ENCODE peak calls at places on chromosome 1, in eight cellular contexts. One of them, this sample, is unnamed.

GRCh38 chr1:109181085-109181806 is 32.5 kb upstream of the SARS1 start:
- DNase-seq in choroid plexus epithelial cell: peak; percentile 57
- DNase-seq in ovary: no peak
- DNase-seq in endodermal cell: no peak
- DNase-seq in cardiac fibroblast: peak; percentile 39
- DNase-seq in colonic mucosa: peak; percentile 53
- DNase-seq in breast epithelium: no peak
- DNase-seq in body of pancreas: peak; percentile 35
- DNase-seq in this sample: no peak

GRCh38 chr1:56811331-56811730 is 7.9 kb downstream of the FYB2 start:
- DNase-seq in choroid plexus epithelial cell: no peak
- DNase-seq in ovary: no peak
- DNase-seq in endodermal cell: peak; percentile 91
- DNase-seq in cardiac fibroblast: no peak
- DNase-seq in colonic mucosa: no peak
- DNase-seq in breast epithelium: no peak
- DNase-seq in body of pancreas: peak; percentile 74
- DNase-seq in this sample: no peak

GRCh38 chr1:25550683-25551310 is 7.4 kb downstream of the LDLRAP1 start:
- DNase-seq in choroid plexus epithelial cell: peak; percentile 74
- DNase-seq in ovary: no peak
- DNase-seq in endodermal cell: no peak
- DNase-seq in cardiac fibroblast: peak; percentile 51
- DNase-seq in colonic mucosa: no peak
- DNase-seq in breast epithelium: no peak
- DNase-seq in body of pancreas: peak; percentile 41
- DNase-seq in this sample: no peak

GRCh38 chr1:28578696-28579218 is 13.3 kb upstream of the RAB42 start:
- DNase-seq in choroid plexus epithelial cell: no peak
- DNase-seq in ovary: no peak
- DNase-seq in endodermal cell: no peak
- DNase-seq in cardiac fibroblast: no peak
- DNase-seq in colonic mucosa: no peak
- DNase-seq in breast epithelium: no peak
- DNase-seq in body of pancreas: no peak
- DNase-seq in this sample: no peak

GRCh38 chr1:218101409-218101808 is 183.7 kb upstream of the RRP15 start:
- DNase-seq in choroid plexus epithelial cell: no peak
- DNase-seq in ovary: no peak
- DNase-seq in endodermal cell: no peak
- DNase-seq in cardiac fibroblast: no peak
- DNase-seq in colonic mucosa: no peak
- DNase-seq in breast epithelium: no peak
- DNase-seq in body of pancreas: no peak
- DNase-seq in this sample: no peak

GRCh38 chr1:195754874-195755273 is 853.4 kb downstream of the KCNT2 start:
- DNase-seq in choroid plexus epithelial cell: peak; percentile 13
- DNase-seq in ovary: no peak
- DNase-seq in endodermal cell: no peak
- DNase-seq in cardiac fibroblast: no peak
- DNase-seq in colonic mucosa: no peak
- DNase-seq in breast epithelium: no peak
- DNase-seq in body of pancreas: no peak
- DNase-seq in this sample: no peak

GRCh38 chr1:39901486-39902120 is at the start of gene MYCL:
- DNase-seq in choroid plexus epithelial cell: no peak
- DNase-seq in ovary: peak; percentile 59
- DNase-seq in endodermal cell: peak; percentile 98
- DNase-seq in cardiac fibroblast: peak; percentile 62
- DNase-seq in colonic mucosa: peak; percentile 91
- DNase-seq in breast epithelium: peak; percentile 88
- DNase-seq in body of pancreas: peak; percentile 98
- DNase-seq in this sample: peak; percentile 60

GRCh38 chr1:114331936-114332335 is 178.3 kb upstream of the SYT6 start:
- DNase-seq in choroid plexus epithelial cell: no peak
- DNase-seq in ovary: no peak
- DNase-seq in endodermal cell: no peak
- DNase-seq in cardiac fibroblast: no peak
- DNase-seq in colonic mucosa: no peak
- DNase-seq in breast epithelium: no peak
- DNase-seq in body of pancreas: no peak
- DNase-seq in this sample: peak; percentile 10

GRCh38 chr1:201261771-201262547 is 21.3 kb upstream of the PKP1 start:
- DNase-seq in choroid plexus epithelial cell: no peak
- DNase-seq in ovary: no peak
- DNase-seq in endodermal cell: peak; percentile 38
- DNase-seq in cardiac fibroblast: peak; percentile 28
- DNase-seq in colonic mucosa: peak; percentile 10
- DNase-seq in breast epithelium: peak; percentile 10
- DNase-seq in body of pancreas: no peak
- DNase-seq in this sample: no peak

GRCh38 chr1:214574598-214575411 is 23.4 kb upstream of the PTPN14 start:
- DNase-seq in choroid plexus epithelial cell: peak; percentile 38
- DNase-seq in ovary: no peak
- DNase-seq in endodermal cell: peak; percentile 2
- DNase-seq in cardiac fibroblast: peak; percentile 51
- DNase-seq in colonic mucosa: no peak
- DNase-seq in breast epithelium: no peak
- DNase-seq in body of pancreas: no peak
- DNase-seq in this sample: no peak

GRCh38 chr1:230279583-230279945 is 146.6 kb downstream of the PGBD5 start:
- DNase-seq in choroid plexus epithelial cell: no peak
- DNase-seq in ovary: no peak
- DNase-seq in endodermal cell: no peak
- DNase-seq in cardiac fibroblast: no peak
- DNase-seq in colonic mucosa: no peak
- DNase-seq in breast epithelium: no peak
- DNase-seq in body of pancreas: no peak
- DNase-seq in this sample: no peak

GRCh38 chr1:36783475-36783874 is 250.8 kb downstream of the GRIK3 start:
- DNase-seq in choroid plexus epithelial cell: no peak
- DNase-seq in ovary: no peak
- DNase-seq in endodermal cell: no peak
- DNase-seq in cardiac fibroblast: no peak
- DNase-seq in colonic mucosa: no peak
- DNase-seq in breast epithelium: no peak
- DNase-seq in body of pancreas: no peak
- DNase-seq in this sample: no peak

GRCh38 chr1:175221548-175222175 is 29.1 kb upstream of the KIAA0040 start:
- DNase-seq in choroid plexus epithelial cell: no peak
- DNase-seq in ovary: no peak
- DNase-seq in endodermal cell: peak; percentile 83
- DNase-seq in cardiac fibroblast: peak; percentile 33
- DNase-seq in colonic mucosa: peak; percentile 38
- DNase-seq in breast epithelium: peak; percentile 69
- DNase-seq in body of pancreas: peak; percentile 65
- DNase-seq in this sample: no peak
- TF ChIP-seq CTCF in choroid plexus epithelial cell: no peak
- TF ChIP-seq CTCF in ovary: no peak
- TF ChIP-seq CTCF in endodermal cell: peak; percentile 57
- TF ChIP-seq CTCF in cardiac fibroblast: no peak
- TF ChIP-seq CTCF in colonic mucosa: no peak
- TF ChIP-seq CTCF in breast epithelium: peak; percentile 43
- TF ChIP-seq CTCF in body of pancreas: peak; percentile 49
- TF ChIP-seq CTCF in this sample: no peak

GRCh38 chr1:233639611-233640010 is 25.7 kb downstream of the KCNK1 start:
- DNase-seq in choroid plexus epithelial cell: peak; percentile 26
- DNase-seq in ovary: no peak
- DNase-seq in endodermal cell: no peak
- DNase-seq in cardiac fibroblast: peak; percentile 15
- DNase-seq in colonic mucosa: no peak
- DNase-seq in breast epithelium: no peak
- DNase-seq in body of pancreas: no peak
- DNase-seq in this sample: no peak

GRCh38 chr1:233636503-233636877 is 22.6 kb downstream of the KCNK1 start:
- DNase-seq in choroid plexus epithelial cell: no peak
- DNase-seq in ovary: no peak
- DNase-seq in endodermal cell: peak; percentile 48
- DNase-seq in cardiac fibroblast: no peak
- DNase-seq in colonic mucosa: no peak
- DNase-seq in breast epithelium: no peak
- DNase-seq in body of pancreas: no peak
- DNase-seq in this sample: no peak

GRCh38 chr1:233638513-233638912 is 24.6 kb downstream of the KCNK1 start:
- DNase-seq in choroid plexus epithelial cell: no peak
- DNase-seq in ovary: no peak
- DNase-seq in endodermal cell: no peak
- DNase-seq in cardiac fibroblast: no peak
- DNase-seq in colonic mucosa: no peak
- DNase-seq in breast epithelium: no peak
- DNase-seq in body of pancreas: no peak
- DNase-seq in this sample: no peak

GRCh38 chr1:233635765-233636502 is 22.0 kb downstream of the KCNK1 start:
- DNase-seq in choroid plexus epithelial cell: peak; percentile 61
- DNase-seq in ovary: no peak
- DNase-seq in endodermal cell: peak; percentile 79
- DNase-seq in cardiac fibroblast: no peak
- DNase-seq in colonic mucosa: no peak
- DNase-seq in breast epithelium: no peak
- DNase-seq in body of pancreas: peak; percentile 58
- DNase-seq in this sample: no peak

DNA sequence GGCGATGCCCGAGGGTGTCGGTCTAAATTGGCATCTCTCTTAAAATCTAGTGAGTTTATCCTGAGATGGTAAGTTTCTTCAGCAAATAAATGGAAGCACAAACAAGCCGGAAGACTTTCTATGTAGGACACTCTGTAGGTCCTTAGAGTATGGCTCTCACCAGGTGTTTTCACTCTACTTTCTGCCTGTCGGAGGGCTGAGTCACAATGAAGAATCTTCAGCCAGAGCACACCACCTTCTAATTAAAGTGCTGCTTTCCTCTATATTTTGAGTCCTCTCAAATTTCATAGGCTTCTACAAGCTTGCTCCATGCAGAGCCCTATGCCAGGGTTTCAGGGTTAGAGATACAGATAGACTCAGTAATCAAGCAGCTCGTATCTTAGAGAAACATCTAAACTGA is 27.1 kb downstream of the KCNK1 start:
- DNase-seq in choroid plexus epithelial cell: no peak
- DNase-seq in ovary: no peak
- DNase-seq in endodermal cell: no peak
- DNase-seq in cardiac fibroblast: no peak
- DNase-seq in colonic mucosa: no peak
- DNase-seq in breast epithelium: no peak
- DNase-seq in body of pancreas: no peak
- DNase-seq in this sample: no peak
- H3K4me3 ChIP-seq in choroid plexus epithelial cell: no peak overlapping the region
- H3K4me3 ChIP-seq in ovary: no peak overlapping the region
- H3K4me3 ChIP-seq in endodermal cell: no peak overlapping the region
- H3K4me3 ChIP-seq in cardiac fibroblast: no peak overlapping the region
- H3K4me3 ChIP-seq in colonic mucosa: no peak overlapping the region
- H3K4me3 ChIP-seq in breast epithelium: no peak overlapping the region
- H3K4me3 ChIP-seq in body of pancreas: no peak overlapping the region
- H3K4me3 ChIP-seq in this sample: no peak overlapping the region

DNA sequence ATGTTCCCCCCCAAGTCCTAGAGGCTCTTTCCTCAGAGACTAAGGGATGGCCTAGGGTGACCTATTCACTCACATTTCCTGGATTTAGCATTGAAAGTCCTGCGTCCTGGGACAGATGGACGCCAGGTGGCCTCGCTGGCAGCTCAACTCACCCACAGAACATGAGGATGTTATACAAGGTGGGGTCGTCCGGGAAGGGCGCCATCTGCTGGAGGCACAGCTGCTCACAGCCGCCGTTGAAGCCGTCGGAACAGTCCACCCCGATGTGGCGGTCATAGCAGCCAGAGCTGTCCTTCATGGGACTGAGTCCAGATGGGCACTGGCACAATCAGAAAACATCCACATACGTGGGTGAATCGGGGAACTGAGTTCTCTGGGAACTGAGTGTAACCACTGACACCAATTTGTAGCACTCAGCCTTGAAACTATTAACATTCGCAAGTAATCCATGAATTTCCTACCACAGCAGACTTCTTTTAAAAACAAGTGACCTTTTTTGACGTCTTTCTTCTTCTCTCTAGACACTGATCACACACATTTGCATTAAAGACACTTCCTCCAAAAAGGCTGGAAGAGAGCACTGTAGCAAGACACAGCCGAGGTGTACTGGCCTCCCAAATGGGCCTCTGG is 215.4 kb downstream of the ASTN1 start:
- DNase-seq in choroid plexus epithelial cell: peak; percentile 15
- DNase-seq in ovary: peak; percentile 32
- DNase-seq in endodermal cell: peak; percentile 96
- DNase-seq in cardiac fibroblast: peak; percentile 7
- DNase-seq in colonic mucosa: peak; percentile 39
- DNase-seq in breast epithelium: no peak
- DNase-seq in body of pancreas: peak; percentile 83
- DNase-seq in this sample: peak; percentile 10
- TF ChIP-seq CTCF in choroid plexus epithelial cell: peak; percentile 39
- TF ChIP-seq CTCF in ovary: no peak
- TF ChIP-seq CTCF in endodermal cell: peak; percentile 100
- TF ChIP-seq CTCF in cardiac fibroblast: peak; percentile 30
- TF ChIP-seq CTCF in colonic mucosa: peak; percentile 32
- TF ChIP-seq CTCF in breast epithelium: peak; percentile 24
- TF ChIP-seq CTCF in body of pancreas: peak; percentile 52
- TF ChIP-seq CTCF in this sample: peak; percentile 89

DNA sequence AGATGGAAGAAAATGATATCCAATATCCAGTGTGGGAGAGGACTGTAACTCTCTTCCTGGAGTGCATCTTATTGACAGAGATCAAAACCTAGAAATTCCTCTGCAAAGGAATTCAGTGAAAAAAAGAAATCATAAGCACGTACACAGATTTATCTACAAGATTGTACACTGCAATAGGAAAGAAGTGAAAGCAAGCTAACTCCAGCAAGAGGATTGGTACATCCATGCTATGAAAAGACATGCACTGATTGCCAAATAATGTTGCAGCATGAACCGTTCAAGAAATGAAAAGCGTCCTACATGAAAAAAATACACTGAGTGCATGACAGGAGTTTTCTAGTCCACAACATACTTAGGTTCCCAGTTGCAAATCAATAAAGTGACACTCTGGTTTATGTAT is 1.9 kb upstream of the MGST3 start:
- DNase-seq in choroid plexus epithelial cell: no peak
- DNase-seq in ovary: no peak
- DNase-seq in endodermal cell: no peak
- DNase-seq in cardiac fibroblast: no peak
- DNase-seq in colonic mucosa: no peak
- DNase-seq in breast epithelium: no peak
- DNase-seq in body of pancreas: no peak
- DNase-seq in this sample: no peak
- H3K4me3 ChIP-seq in choroid plexus epithelial cell: no peak overlapping the region
- H3K4me3 ChIP-seq in ovary: no peak overlapping the region
- H3K4me3 ChIP-seq in endodermal cell: no peak overlapping the region
- H3K4me3 ChIP-seq in cardiac fibroblast: no peak overlapping the region
- H3K4me3 ChIP-seq in colonic mucosa: no peak overlapping the region
- H3K4me3 ChIP-seq in breast epithelium: no peak overlapping the region
- H3K4me3 ChIP-seq in body of pancreas: no peak overlapping the region
- H3K4me3 ChIP-seq in this sample: no peak overlapping the region

DNA sequence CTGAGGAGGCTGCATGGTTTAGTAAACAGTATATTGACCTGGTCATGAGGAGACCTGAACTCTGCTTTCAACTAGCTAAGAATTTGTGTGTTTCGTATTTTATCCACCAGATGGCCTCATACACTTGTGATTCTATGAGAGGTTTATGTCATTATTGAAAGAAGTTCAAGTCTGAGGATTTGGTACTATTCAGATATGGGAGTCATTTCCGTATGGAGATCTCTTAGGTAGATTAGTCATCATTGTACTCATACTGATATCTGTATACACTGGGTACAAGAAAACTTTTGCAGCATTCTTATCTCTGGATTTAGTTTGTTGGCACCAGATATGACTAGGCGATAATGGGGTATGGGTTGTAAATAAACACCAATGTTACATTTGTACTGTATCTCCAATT is 26.6 kb downstream of the ATF6 start:
- DNase-seq in choroid plexus epithelial cell: peak; percentile 89
- DNase-seq in ovary: no peak
- DNase-seq in endodermal cell: no peak
- DNase-seq in cardiac fibroblast: peak; percentile 91
- DNase-seq in colonic mucosa: no peak
- DNase-seq in breast epithelium: no peak
- DNase-seq in body of pancreas: no peak
- DNase-seq in this sample: no peak
- TF ChIP-seq CTCF in choroid plexus epithelial cell: peak; percentile 57
- TF ChIP-seq CTCF in ovary: peak; percentile 17
- TF ChIP-seq CTCF in endodermal cell: peak; percentile 81
- TF ChIP-seq CTCF in cardiac fibroblast: peak; percentile 43
- TF ChIP-seq CTCF in colonic mucosa: peak; percentile 39
- TF ChIP-seq CTCF in breast epithelium: peak; percentile 73
- TF ChIP-seq CTCF in body of pancreas: peak; percentile 51
- TF ChIP-seq CTCF in this sample: peak; percentile 35